ENCODE peak calls at places on chromosome 14, in six cellular contexts. N, I, M, A, Z and P are unnamed samples.
A peak's percentile ranks its signal among the peaks of the same experiment; 100 is the strongest.

GRCh38 chr14:95460647-95461478 is 55.6 kb downstream of the SYNE3 start:
- DNase-seq in A (no peak), M (peak; percentile 66), Z (no peak), I (no peak), N (no peak), P (peak; percentile 88)

GRCh38 chr14:52906141-52906601 is 44.7 kb downstream of the FERMT2 start:
- DNase-seq in Z (no peak), N (no peak), M (peak; percentile 95), I (no peak), A (no peak), P (no peak)

GRCh38 chr14:59248170-59248569 is 59.7 kb downstream of the DAAM1 start:
- DNase-seq in Z (no peak), N (no peak), M (no peak), A (no peak), I (no peak), P (no peak)

GRCh38 chr14:91315844-91316267 is 71.4 kb upstream of the GPR68 start:
- DNase-seq in A (peak; percentile 85), M (no peak), I (peak; percentile 74), N (no peak), Z (peak; percentile 92), P (no peak)

GRCh38 chr14:61284001-61284400 is 2.9 kb upstream of the TMEM30B start:
- DNase-seq in N (no peak), I (no peak), M (no peak), A (no peak), Z (no peak), P (no peak)

GRCh38 chr14:106879241-106879640 is 1352.9 kb downstream of the TMEM121 start:
- DNase-seq in M (peak; percentile 11), I (peak; percentile 21), N (peak; percentile 79), A (peak; percentile 67), Z (no peak), P (no peak)

GRCh38 chr14:35506927-35507326 is 27.0 kb upstream of the INSM2 start:
- DNase-seq in M (peak; percentile 14), I (no peak), Z (no peak), N (no peak), A (no peak), P (no peak)

GRCh38 chr14:75864352-75864751 is 117.4 kb downstream of the TGFB3 start:
- DNase-seq in Z (no peak), I (no peak), N (no peak), M (peak; percentile 93), A (no peak), P (no peak)

GRCh38 chr14:91113829-91114078 is at the start of gene DGLUCY:
- DNase-seq in I (peak; percentile 31), M (peak; percentile 77), Z (no peak), N (peak; percentile 91), A (peak; percentile 79), P (peak; percentile 94)

GRCh38 chr14:65101631-65102440 is 481 bp downstream of the MAX start:
- DNase-seq in Z (peak; percentile 34), I (peak; percentile 38), N (peak; percentile 90), M (no peak), A (no peak), P (no peak)

GRCh38 chr14:47676301-47676617 is 854 bp upstream of the MDGA2 start:
- DNase-seq in Z (no peak), A (no peak), I (no peak), M (no peak), N (no peak), P (no peak)

GRCh38 chr14:63268746-63269145 is 50.0 kb downstream of the GPHB5 start:
- DNase-seq in I (no peak), M (no peak), Z (no peak), A (no peak), N (no peak), P (no peak)

GRCh38 chr14:50260511-50260910 is 29.1 kb upstream of the SOS2 start:
- DNase-seq in N (no peak), I (no peak), A (peak; percentile 41), Z (peak; percentile 19), M (peak; percentile 58), P (no peak)

GRCh38 chr14:51539571-51540037 is 112.1 kb upstream of the FRMD6 start:
- DNase-seq in A (no peak), I (no peak), N (no peak), Z (no peak), M (peak; percentile 80), P (no peak)

GRCh38 chr14:52052289-52052943 is 16.4 kb downstream of the NID2 start:
- DNase-seq in M (peak; percentile 94), N (no peak), I (no peak), A (no peak), Z (no peak), P (peak; percentile 78)

GRCh38 chr14:105701456-105702274 is 175.3 kb downstream of the TMEM121 start:
- DNase-seq in A (no peak), M (no peak), I (no peak), Z (no peak), N (peak; percentile 7), P (peak; percentile 30)

GRCh38 chr14:67557118-67557517 is 24.0 kb downstream of the PLEKHH1 start:
- DNase-seq in N (no peak), A (no peak), I (no peak), Z (no peak), M (no peak), P (no peak)

GRCh38 chr14:86797075-86797351 is 1196.0 kb downstream of the GALC start:
- DNase-seq in M (no peak), Z (no peak), N (no peak), A (no peak), I (no peak), P (no peak)

GRCh38 chr14:22982013-22982476 is 306 bp downstream of the AJUBA start:
- DNase-seq in M (no peak), I (no peak), A (no peak), N (no peak), Z (no peak), P (no peak)

GRCh38 chr14:69619007-69619406 is 7.6 kb downstream of the SUSD6 start:
- DNase-seq in A (no peak), M (peak; percentile 37), I (no peak), Z (no peak), N (no peak), P (no peak)

GRCh38 chr14:56342419-56342901 is 224.2 kb downstream of the PELI2 start:
- DNase-seq in I (no peak), Z (no peak), M (peak; percentile 83), N (no peak), A (no peak), P (no peak)

GRCh38 chr14:20799955-20800544 is 2.6 kb downstream of the RNASE1 start:
- DNase-seq in I (no peak), M (no peak), A (no peak), Z (no peak), N (no peak), P (peak; percentile 72)

GRCh38 chr14:75022655-75023054 is 19.9 kb downstream of the EIF2B2 start:
- DNase-seq in I (no peak), N (no peak), Z (no peak), M (no peak), A (no peak), P (no peak)

GRCh38 chr14:60175255-60175902 is 10.2 kb upstream of the DHRS7 start:
- DNase-seq in M (peak; percentile 30), Z (no peak), N (no peak), A (no peak), I (no peak), P (no peak)

GRCh38 chr14:93045965-93046695 is 69.6 kb downstream of the ITPK1 start:
- DNase-seq in A (no peak), I (no peak), Z (no peak), M (peak; percentile 71), N (peak; percentile 58), P (no peak)

GRCh38 chr14:32059702-32060101 is 17.4 kb upstream of the ARHGAP5 start:
- DNase-seq in I (no peak), N (no peak), Z (no peak), M (no peak), A (no peak), P (no peak)

GRCh38 chr14:73850940-73851339 is 691 bp upstream of the PTGR2 start:
- DNase-seq in N (no peak), Z (no peak), I (no peak), M (peak; percentile 20), A (no peak), P (no peak)